ENCODE peak calls at places on chromosomes 16 and 17, in six cellular contexts. One of them, this sample, is unnamed.

GRCh38 chr16:49452108-49452507 is 78.5 kb downstream of the C16orf78 start:
- DNase-seq in heart left ventricle: no peak
- DNase-seq in lower leg skin: no peak
- DNase-seq in uterus: no peak
- DNase-seq in upper lobe of left lung: no peak
- DNase-seq in H54: no peak
- DNase-seq in this sample: no peak

GRCh38 chr16:31458073-31458834 is 1.0 kb upstream of the ARMC5 start:
- DNase-seq in heart left ventricle: no peak
- DNase-seq in lower leg skin: no peak
- DNase-seq in uterus: no peak
- DNase-seq in upper lobe of left lung: peak
- DNase-seq in H54: no peak
- DNase-seq in this sample: peak

GRCh38 chr17:44355642-44356099 is 8.0 kb downstream of the FAM171A2 start:
- DNase-seq in heart left ventricle: no peak
- DNase-seq in lower leg skin: no peak
- DNase-seq in uterus: no peak
- DNase-seq in upper lobe of left lung: no peak
- DNase-seq in H54: no peak
- DNase-seq in this sample: no peak

GRCh38 chr17:40432864-40433528 is 10.3 kb upstream of the IGFBP4 start:
- DNase-seq in heart left ventricle: peak
- DNase-seq in lower leg skin: no peak
- DNase-seq in uterus: peak
- DNase-seq in upper lobe of left lung: no peak
- DNase-seq in H54: no peak
- DNase-seq in this sample: no peak

GRCh38 chr16:31455601-31456314 is 3.5 kb upstream of the ARMC5 start:
- DNase-seq in heart left ventricle: no peak
- DNase-seq in lower leg skin: no peak
- DNase-seq in uterus: no peak
- DNase-seq in upper lobe of left lung: no peak
- DNase-seq in H54: no peak
- DNase-seq in this sample: peak

GRCh38 chr16:68685685-68686478 is 40.8 kb downstream of the CDH3 start:
- DNase-seq in heart left ventricle: no peak
- DNase-seq in lower leg skin: no peak
- DNase-seq in uterus: no peak
- DNase-seq in upper lobe of left lung: no peak
- DNase-seq in H54: no peak
- DNase-seq in this sample: no peak

GRCh38 chr17:56676807-56677206 is 83.3 kb downstream of the NOG start:
- DNase-seq in heart left ventricle: no peak
- DNase-seq in lower leg skin: no peak
- DNase-seq in uterus: no peak
- DNase-seq in upper lobe of left lung: no peak
- DNase-seq in H54: no peak
- DNase-seq in this sample: no peak

GRCh38 chr16:88653101-88653500 is 2.2 kb upstream of the CYBA start:
- DNase-seq in heart left ventricle: no peak
- DNase-seq in lower leg skin: no peak
- DNase-seq in uterus: no peak
- DNase-seq in upper lobe of left lung: no peak
- DNase-seq in H54: no peak
- DNase-seq in this sample: no peak

GRCh38 chr16:75260856-75261589 is 9.6 kb upstream of the BCAR1 start:
- DNase-seq in heart left ventricle: no peak
- DNase-seq in lower leg skin: no peak
- DNase-seq in uterus: no peak
- DNase-seq in upper lobe of left lung: no peak
- DNase-seq in H54: no peak
- DNase-seq in this sample: no peak

GRCh38 chr17:47665655-47666054 is 15.9 kb downstream of the KPNB1 start:
- DNase-seq in heart left ventricle: no peak
- DNase-seq in lower leg skin: no peak
- DNase-seq in uterus: no peak
- DNase-seq in upper lobe of left lung: no peak
- DNase-seq in H54: no peak
- DNase-seq in this sample: no peak

GRCh38 chr16:11128211-11129123 is 127.5 kb downstream of the SOCS1 start:
- DNase-seq in heart left ventricle: peak
- DNase-seq in lower leg skin: no peak
- DNase-seq in uterus: peak
- DNase-seq in upper lobe of left lung: no peak
- DNase-seq in H54: no peak
- DNase-seq in this sample: peak

GRCh38 chr17:40450175-40450574 is 6.9 kb downstream of the IGFBP4 start:
- DNase-seq in heart left ventricle: no peak
- DNase-seq in lower leg skin: no peak
- DNase-seq in uterus: peak
- DNase-seq in upper lobe of left lung: peak
- DNase-seq in H54: no peak
- DNase-seq in this sample: no peak

GRCh38 chr16:89922884-89923639 is at the start of gene TUBB3:
- DNase-seq in heart left ventricle: peak
- DNase-seq in lower leg skin: no peak
- DNase-seq in uterus: peak
- DNase-seq in upper lobe of left lung: peak
- DNase-seq in H54: peak
- DNase-seq in this sample: peak
- TF ChIP-seq POLR2A in heart left ventricle: peak
- TF ChIP-seq POLR2A in lower leg skin: no peak
- TF ChIP-seq POLR2A in uterus: peak
- TF ChIP-seq POLR2A in upper lobe of left lung: peak
- TF ChIP-seq POLR2A in H54: peak
- TF ChIP-seq POLR2A in this sample: no peak

GRCh38 chr16:60217787-60218186 is 1483.7 kb upstream of the GOT2 start:
- DNase-seq in heart left ventricle: no peak
- DNase-seq in lower leg skin: no peak
- DNase-seq in uterus: no peak
- DNase-seq in upper lobe of left lung: no peak
- DNase-seq in H54: no peak
- DNase-seq in this sample: no peak

DNA sequence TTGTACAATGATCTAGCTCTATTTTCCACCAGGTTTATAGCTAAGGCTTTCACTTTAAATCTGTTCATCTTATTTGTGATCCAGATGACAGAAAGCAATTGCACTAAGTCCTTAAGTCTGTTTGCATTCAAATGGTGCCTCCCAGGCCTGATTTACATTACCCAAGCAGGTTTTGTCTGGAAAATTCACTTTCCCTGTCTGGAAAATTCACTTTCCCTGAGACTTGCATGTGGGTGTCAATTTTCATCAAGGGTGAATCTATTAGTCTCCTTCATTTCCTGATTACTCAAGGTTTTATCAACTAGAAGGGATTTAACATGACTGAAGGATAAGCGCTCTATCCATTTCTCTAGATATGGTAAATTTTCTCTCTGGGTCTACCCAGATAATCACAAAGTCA is 1480.2 kb upstream of the GOT2 start:
- DNase-seq in heart left ventricle: no peak
- DNase-seq in lower leg skin: no peak
- DNase-seq in uterus: no peak
- DNase-seq in upper lobe of left lung: no peak
- DNase-seq in H54: no peak
- DNase-seq in this sample: no peak
- TF ChIP-seq POLR2A in heart left ventricle: no peak
- TF ChIP-seq POLR2A in lower leg skin: no peak
- TF ChIP-seq POLR2A in uterus: no peak
- TF ChIP-seq POLR2A in upper lobe of left lung: no peak
- TF ChIP-seq POLR2A in H54: no peak
- TF ChIP-seq POLR2A in this sample: no peak

DNA sequence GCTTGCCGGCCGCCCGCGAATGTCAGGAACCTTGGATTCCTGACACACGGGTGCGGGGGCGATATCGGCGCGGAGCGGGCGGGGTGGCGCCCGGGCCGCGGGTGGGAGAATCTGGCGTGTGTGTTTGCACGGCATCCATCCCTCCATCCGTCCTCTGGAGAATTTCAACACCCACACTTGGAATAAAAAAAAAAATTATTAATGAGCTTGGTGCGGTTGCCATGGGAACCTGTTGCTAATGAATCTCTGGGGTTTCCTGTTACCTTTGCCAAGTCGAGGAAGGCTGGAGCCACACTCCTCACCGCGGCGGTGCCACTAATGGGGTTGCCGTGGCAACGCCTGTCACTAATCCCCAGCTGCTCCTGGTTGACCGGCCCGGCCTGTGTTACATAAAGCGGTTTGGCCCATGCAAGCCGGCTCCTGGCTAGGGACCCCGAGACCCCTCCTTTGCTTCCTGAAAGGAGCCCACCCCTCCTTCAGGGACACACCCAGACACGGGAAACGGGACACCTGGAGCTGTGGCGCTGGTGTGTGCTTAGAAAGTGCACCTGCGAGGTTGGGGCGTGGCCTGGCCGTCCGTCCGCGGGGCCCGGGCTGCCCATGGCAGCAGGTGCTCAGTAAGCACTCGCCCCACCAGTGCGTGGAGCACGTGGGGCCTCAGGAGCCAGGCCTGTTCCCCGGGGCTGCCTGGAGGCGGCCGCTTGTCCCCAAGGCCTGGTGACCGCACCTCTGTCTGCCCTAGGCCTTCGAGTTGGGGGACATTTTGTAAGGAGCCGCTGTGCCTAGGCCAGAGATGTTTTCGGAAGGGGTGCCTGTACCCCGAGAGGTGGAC is 14.6 kb downstream of the CACNA1H start:
- DNase-seq in heart left ventricle: no peak
- DNase-seq in lower leg skin: no peak
- DNase-seq in uterus: no peak
- DNase-seq in upper lobe of left lung: no peak
- DNase-seq in H54: no peak
- DNase-seq in this sample: no peak
- TF ChIP-seq POLR2A in heart left ventricle: no peak
- TF ChIP-seq POLR2A in lower leg skin: no peak
- TF ChIP-seq POLR2A in uterus: no peak
- TF ChIP-seq POLR2A in upper lobe of left lung: no peak
- TF ChIP-seq POLR2A in H54: no peak
- TF ChIP-seq POLR2A in this sample: no peak

GRCh38 chr17:81399481-81400153 is 4.4 kb downstream of the BAHCC1 start:
- DNase-seq in heart left ventricle: peak
- DNase-seq in lower leg skin: no peak
- DNase-seq in uterus: no peak
- DNase-seq in upper lobe of left lung: no peak
- DNase-seq in H54: no peak
- DNase-seq in this sample: no peak
- TF ChIP-seq POLR2A in heart left ventricle: no peak
- TF ChIP-seq POLR2A in lower leg skin: no peak
- TF ChIP-seq POLR2A in uterus: no peak
- TF ChIP-seq POLR2A in upper lobe of left lung: no peak
- TF ChIP-seq POLR2A in H54: peak
- TF ChIP-seq POLR2A in this sample: no peak

This sample was measured in ovary.